ENCODE peak calls at places on chromosomes 4 and X, in five cellular contexts. M is IMR-90, Y is A549, F is H1, I is HepG2. G is an unnamed sample.

GRCh38 chrX:117701050-117701449 is 415.6 kb downstream of the KLHL13 start:
- DNase-seq in M (no peak), Y (no peak), F (no peak), I (no peak), G (no peak)

GRCh38 chrX:77404318-77404878 is 42.8 kb upstream of the FGF16 start:
- DNase-seq in M (no peak), Y (no peak), F (no peak), I (no peak), G (no peak)

GRCh38 chr4:40323866-40324265 is 11.3 kb upstream of the CHRNA9 start:
- DNase-seq in M (no peak), Y (no peak), F (no peak), I (no peak), G (no peak)

GRCh38 chr4:48681856-48682255 is 98.2 kb downstream of the FRYL start:
- DNase-seq in M (peak), Y (peak), F (no peak), I (peak), G (peak)

GRCh38 chr4:64095398-64095797 is 313.9 kb downstream of the TECRL start:
- DNase-seq in M (no peak), Y (no peak), F (no peak), I (no peak), G (no peak)

GRCh38 chr4:135065366-135065765 is 863.8 kb upstream of the PABPC4L start:
- DNase-seq in M (no peak), Y (no peak), F (no peak), I (no peak), G (no peak)

GRCh38 chr4:39699676-39700409 is 1.9 kb downstream of the UBE2K start:
- DNase-seq in M (peak), Y (no peak), F (no peak), I (peak), G (no peak)

GRCh38 chrX:115472131-115472530 is 88.8 kb upstream of the PLS3 start:
- DNase-seq in M (no peak), Y (no peak), F (no peak), I (no peak), G (no peak)

GRCh38 chrX:105564536-105564935 is 257.8 kb upstream of the NRK start:
- DNase-seq in M (peak), Y (no peak), F (no peak), I (no peak), G (no peak)

GRCh38 chrX:10819973-10820372 is 199.6 kb upstream of the MID1 start:
- DNase-seq in M (no peak), Y (no peak), F (no peak), I (no peak), G (no peak)

GRCh38 chr4:137541181-137541580 is 8.9 kb upstream of the PCDH18 start:
- DNase-seq in M (no peak), Y (no peak), F (no peak), I (peak), G (no peak)

GRCh38 chrX:153829799-153830631 is at the start of gene PDZD4:
- DNase-seq in M (no peak), Y (no peak), F (peak), I (no peak), G (no peak)

GRCh38 chr4:47877204-47877603 is 37.2 kb downstream of the NFXL1 start:
- DNase-seq in M (no peak), Y (no peak), F (no peak), I (no peak), G (no peak)

GRCh38 chr4:41385486-41385885 is 128.8 kb downstream of the UCHL1 start:
- DNase-seq in M (no peak), Y (no peak), F (no peak), I (no peak), G (no peak)

GRCh38 chr4:144318797-144319196 is 178.3 kb upstream of the GYPA start:
- DNase-seq in M (no peak), Y (peak), F (no peak), I (no peak), G (no peak)

GRCh38 chr4:100977274-100977673 is 370.1 kb downstream of the PPP3CA start:
- DNase-seq in M (no peak), Y (no peak), F (no peak), I (no peak), G (no peak)

GRCh38 chr4:4569036-4569435 is 27.2 kb upstream of the STX18 start:
- DNase-seq in M (no peak), Y (no peak), F (no peak), I (no peak), G (no peak)
- TF ChIP-seq USF2 in M (no peak), Y (no peak), F (no peak), I (no peak), G (no peak)

GRCh38 chrX:129723511-129723910 is 15.3 kb upstream of the XPNPEP2 start:
- DNase-seq in M (no peak), Y (no peak), F (no peak), I (no peak), G (no peak)

GRCh38 chrX:129720741-129721140 is 18.0 kb upstream of the XPNPEP2 start:
- DNase-seq in M (no peak), Y (no peak), F (no peak), I (no peak), G (no peak)

GRCh38 chrX:129719931-129720520 is 18.8 kb upstream of the XPNPEP2 start:
- DNase-seq in M (no peak), Y (no peak), F (no peak), I (no peak), G (no peak)

GRCh38 chrX:129721414-129721813 is 17.4 kb upstream of the XPNPEP2 start:
- DNase-seq in M (no peak), Y (no peak), F (no peak), I (no peak), G (no peak)

DNA sequence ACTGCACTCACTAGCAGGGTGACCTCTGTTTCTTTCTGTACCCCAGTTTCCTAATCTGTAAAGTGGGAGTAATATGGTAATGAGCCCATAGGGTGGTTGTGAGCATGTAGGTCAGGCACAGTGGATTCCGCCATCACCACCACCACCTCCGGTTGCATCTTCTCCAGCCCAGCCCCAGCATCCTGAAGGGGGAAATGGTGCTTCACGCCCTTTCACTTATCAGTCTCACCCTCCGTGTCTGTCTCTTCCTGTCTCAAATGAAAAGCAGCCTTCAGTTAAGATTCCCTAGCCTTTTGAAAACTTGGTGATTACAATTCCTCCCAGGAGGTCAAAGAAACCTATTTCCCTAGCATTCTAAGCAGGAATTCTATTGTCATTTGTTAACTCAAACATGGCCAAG is 16.9 kb upstream of the XPNPEP2 start:
- DNase-seq in M (no peak), Y (no peak), F (no peak), I (no peak), G (no peak)
- H3K4me3 ChIP-seq in M (no peak), Y (no peak), F (no peak), I (no peak), G (no peak)

DNA sequence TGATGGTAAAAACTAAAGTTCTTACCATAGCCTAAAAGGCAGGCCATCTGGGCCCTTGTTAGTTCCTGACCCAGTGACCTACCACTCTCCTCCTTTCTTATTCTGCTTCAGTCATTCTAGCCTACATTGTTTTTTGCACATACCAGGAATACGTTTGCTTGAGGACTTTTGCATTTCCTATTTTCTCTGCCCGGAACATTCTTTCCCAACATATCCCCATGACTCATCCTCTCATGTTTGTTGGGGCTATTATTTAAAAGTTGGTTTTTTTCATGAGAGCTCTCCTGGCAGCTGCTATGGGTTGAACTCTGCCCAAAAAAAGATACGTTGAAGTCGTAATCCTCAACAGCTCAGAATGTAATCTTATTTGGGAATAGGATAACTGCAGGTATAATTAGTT is 138.4 kb upstream of the PDHA2 start:
- DNase-seq in M (no peak), Y (no peak), F (no peak), I (no peak), G (no peak)
- TF ChIP-seq CEBPB in M (no peak), Y (no peak), F (no peak), I (no peak), G (no peak)

DNA sequence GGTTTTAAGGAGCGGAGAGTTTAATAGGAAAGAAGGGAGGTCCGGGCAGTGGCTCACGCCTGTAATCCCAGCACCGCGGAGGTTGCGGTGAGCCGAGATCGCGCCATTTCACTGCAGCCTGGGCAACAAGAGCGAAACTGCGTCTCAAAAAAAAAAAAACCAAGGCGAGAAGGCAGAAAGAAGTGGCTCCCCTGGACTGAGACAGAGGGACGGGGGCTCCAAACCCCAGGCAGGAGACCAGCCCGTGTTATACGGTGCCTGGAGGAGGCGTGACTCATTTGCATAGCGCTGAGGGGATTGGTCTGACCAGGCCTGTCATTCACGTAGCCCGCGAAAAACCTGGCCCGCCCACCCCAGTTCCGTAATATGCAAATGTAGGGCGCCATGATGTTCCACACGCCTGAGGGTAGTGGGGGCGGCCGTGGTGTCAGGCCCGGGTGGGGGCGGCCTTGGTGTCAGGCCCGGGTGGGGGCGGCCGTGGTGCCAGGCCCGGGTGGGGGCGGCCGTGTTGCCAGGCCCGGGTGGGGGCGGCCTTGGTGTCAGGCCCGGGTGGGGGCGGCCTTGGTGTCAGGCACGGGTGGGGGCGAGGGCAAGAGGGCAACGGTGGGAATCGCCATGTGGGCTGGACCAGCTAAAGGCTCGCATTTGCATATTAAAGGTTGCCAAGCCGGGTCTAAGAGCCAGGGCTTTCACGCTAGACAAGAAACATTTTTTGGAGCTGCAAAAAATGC is 2.1 kb downstream of the PLCXD1 start:
- DNase-seq in M (peak), Y (peak), F (peak), I (no peak), G (peak)
- TF ChIP-seq USF2 in M (no peak), Y (no peak), F (no peak), I (no peak), G (no peak)

GRCh38 chrX:137234651-137235402 is 201.0 kb upstream of the GPR101 start:
- DNase-seq in M (no peak), Y (no peak), F (no peak), I (no peak), G (no peak)

GRCh38 chrX:137236837-137237236 is 203.0 kb upstream of the GPR101 start:
- DNase-seq in M (no peak), Y (no peak), F (no peak), I (no peak), G (no peak)

GRCh38 chrX:137233478-137233877 is 199.7 kb upstream of the GPR101 start:
- DNase-seq in M (no peak), Y (no peak), F (no peak), I (no peak), G (no peak)
- H3K4me3 ChIP-seq in M (no peak), Y (no peak), F (no peak), I (no peak), G (no peak)

GRCh38 chr4:147481577-147482109 is 746 bp downstream of the EDNRA start:
- DNase-seq in M (no peak), Y (no peak), F (peak), I (no peak), G (no peak)
- TF ChIP-seq CEBPB in M (no peak), Y (no peak), F (no peak), I (no peak), G (no peak)

GRCh38 chr4:164139291-164139690 is 614.6 kb upstream of the SMIM31 start:
- DNase-seq in M (no peak), Y (no peak), F (no peak), I (no peak), G (no peak)
- TF ChIP-seq USF2 in M (no peak), Y (no peak), F (no peak), I (no peak), G (no peak)

DNA sequence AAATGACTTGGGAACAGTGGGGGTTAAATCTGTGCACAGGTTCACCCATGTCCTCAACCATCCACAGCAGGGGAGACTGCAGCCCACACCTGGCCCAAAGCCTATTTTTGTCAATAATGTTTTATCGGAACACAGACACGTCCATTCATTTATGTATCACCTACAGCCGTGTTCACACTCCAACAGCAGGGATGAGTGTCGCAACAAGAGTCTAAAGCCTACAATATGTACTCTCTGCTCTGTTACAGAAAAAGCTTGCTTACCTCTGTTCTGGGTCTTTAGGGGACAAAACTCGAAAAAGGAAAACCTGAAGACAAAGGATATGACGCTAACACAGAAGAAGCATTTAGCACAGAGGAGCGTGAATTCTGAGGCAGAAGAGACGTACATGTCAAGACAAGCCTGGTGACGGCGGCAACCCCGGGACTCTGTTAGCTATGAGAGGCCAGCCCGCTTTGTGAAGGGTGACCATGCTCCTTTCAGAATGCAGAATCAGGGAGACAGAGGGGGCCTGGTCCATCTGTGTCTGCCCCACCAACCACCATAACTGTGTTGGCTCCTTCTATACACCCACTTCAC is 45.5 kb downstream of the AFAP1 start:
- DNase-seq in M (no peak), Y (no peak), F (no peak), I (peak), G (no peak)
- H3K4me3 ChIP-seq in M (no peak), Y (no peak), F (no peak), I (no peak), G (no peak)